ENCODE peak calls at places on chromosomes 13 and 19, in eight cellular contexts. X is non-pigmented ciliary epithelial cell, Y is GM03348, H is neuronal stem cell, A is Caco-2, B is HT1080, E is H54, G is tibial artery. Z is an unnamed sample.
A peak's percentile ranks its signal among the peaks of the same experiment; 100 is the strongest.

GRCh38 chr13:57627663-57628062 is 3.9 kb upstream of the PCDH17 start:
- DNase-seq in A (no peak), H (no peak), E (no peak), G (no peak), B (peak; percentile 11), Y (peak; percentile 24), X (no peak), Z (no peak)

GRCh38 chr13:69683921-69684663 is 423.5 kb upstream of the ATXN8OS start:
- DNase-seq in G (no peak), A (no peak), X (no peak), B (no peak), E (no peak), H (no peak), Y (no peak), Z (no peak)

GRCh38 chr19:16679811-16680210 is 18.9 kb downstream of the TMEM38A start:
- DNase-seq in Y (no peak), A (no peak), G (no peak), B (no peak), H (no peak), E (no peak), X (no peak), Z (no peak)

GRCh38 chr19:57648336-57649003 is 15.5 kb downstream of the ZNF211 start:
- DNase-seq in B (no peak), H (no peak), G (no peak), X (no peak), Y (no peak), E (no peak), A (no peak), Z (no peak)

GRCh38 chr13:23020246-23020843 is 160.4 kb upstream of the SGCG start:
- DNase-seq in B (peak; percentile 66), Y (peak; percentile 57), G (no peak), A (peak; percentile 56), X (peak; percentile 17), E (no peak), H (peak; percentile 64), Z (peak; percentile 64)

GRCh38 chr13:89554801-89555200 is 1792.7 kb upstream of the MIR17HG start:
- DNase-seq in A (peak; percentile 40), Y (no peak), B (no peak), G (no peak), H (no peak), X (no peak), E (no peak), Z (no peak)

GRCh38 chr13:58773280-58773859 is 1141.8 kb downstream of the PCDH17 start:
- DNase-seq in H (no peak), Y (no peak), E (no peak), X (no peak), A (no peak), B (no peak), G (no peak), Z (no peak)

GRCh38 chr13:32262165-32262564 is 53.0 kb downstream of the ZAR1L start:
- DNase-seq in E (no peak), B (peak; percentile 32), G (no peak), X (no peak), A (no peak), Y (no peak), H (no peak), Z (no peak)

GRCh38 chr13:67133476-67133875 is 96.7 kb downstream of the PCDH9 start:
- DNase-seq in E (no peak), B (no peak), A (no peak), H (no peak), G (no peak), X (no peak), Y (no peak), Z (no peak)

GRCh38 chr13:38223093-38223492 is 126.6 kb upstream of the UFM1 start:
- DNase-seq in X (no peak), H (peak; percentile 38), E (no peak), G (no peak), Y (peak; percentile 13), B (peak; percentile 24), A (no peak), Z (no peak)

GRCh38 chr13:43484432-43485225 is 302.1 kb downstream of the ENOX1 start:
- DNase-seq in B (peak; percentile 56), A (no peak), E (no peak), H (no peak), G (peak; percentile 62), Y (no peak), X (no peak), Z (no peak)

Z was measured in activated effector memory CD4-positive, alpha-beta T cell treated with anti-CD3 and anti-CD28 coated beads, Interleukin-2, amount 50 U/mL, for 16 hours.